ENCODE peak calls at places on chromosomes 5 and 9, in nine cellular contexts. L, I, K, V, W, Y, G, F and Z are unnamed samples.
A peak's percentile ranks its signal among the peaks of the same experiment; 100 is the strongest.

GRCh38 chr5:133421394-133421793 is 190.9 kb downstream of the FSTL4 start:
- DNase-seq in L (peak; percentile 70), I (no peak), K (peak; percentile 36), V (no peak), W (no peak), Y (peak; percentile 47), G (peak; percentile 92), F (no peak), Z (no peak)

GRCh38 chr5:32679218-32679617 is 31.9 kb upstream of the NPR3 start:
- DNase-seq in L (no peak), I (no peak), K (peak; percentile 33), V (no peak), W (no peak), Y (no peak), G (no peak), F (no peak), Z (no peak)

GRCh38 chr9:136289651-136290507 is 14.0 kb downstream of the CCDC187 start:
- DNase-seq in L (no peak), I (no peak), K (peak; percentile 54), V (no peak), W (no peak), Y (no peak), G (no peak), F (no peak), Z (no peak)

GRCh38 chr9:117480251-117480650 is 65.4 kb upstream of the ASTN2 start:
- DNase-seq in L (no peak), I (no peak), K (no peak), V (no peak), W (no peak), Y (no peak), G (no peak), F (no peak), Z (no peak)

GRCh38 chr5:178738513-178738912 is 8.1 kb upstream of the ZNF354A start:
- DNase-seq in L (no peak), I (no peak), K (no peak), V (no peak), W (no peak), Y (no peak), G (no peak), F (no peak), Z (no peak)

GRCh38 chr9:125564641-125565040 is 142.4 kb downstream of the MAPKAP1 start:
- DNase-seq in L (no peak), I (no peak), K (no peak), V (no peak), W (no peak), Y (no peak), G (no peak), F (no peak), Z (no peak)

GRCh38 chr9:20481437-20481836 is 140.9 kb downstream of the MLLT3 start:
- DNase-seq in L (no peak), I (no peak), K (no peak), V (no peak), W (no peak), Y (no peak), G (no peak), F (no peak), Z (no peak)

GRCh38 chr5:168057905-168058304 is 233.5 kb upstream of the WWC1 start:
- DNase-seq in L (no peak), I (no peak), K (peak; percentile 16), V (no peak), W (no peak), Y (no peak), G (peak; percentile 62), F (no peak), Z (no peak)

GRCh38 chr5:143094087-143094511 is 309.4 kb downstream of the NR3C1 start:
- DNase-seq in L (no peak), I (no peak), K (no peak), V (no peak), W (no peak), Y (no peak), G (peak; percentile 95), F (no peak), Z (no peak)

GRCh38 chr5:207599-207998 is 10.4 kb downstream of the CCDC127 start:
- DNase-seq in L (no peak), I (no peak), K (no peak), V (no peak), W (no peak), Y (peak; percentile 71), G (no peak), F (no peak), Z (no peak)

GRCh38 chr5:140189253-140189652 is 14.3 kb downstream of the CYSTM1 start:
- DNase-seq in L (no peak), I (no peak), K (no peak), V (no peak), W (no peak), Y (no peak), G (no peak), F (no peak), Z (no peak)

GRCh38 chr9:1354066-1354465 is 303.9 kb downstream of the DMRT2 start:
- DNase-seq in L (no peak), I (no peak), K (no peak), V (no peak), W (no peak), Y (no peak), G (no peak), F (no peak), Z (no peak)

GRCh38 chr9:113611461-113612215 is 148.1 kb downstream of the RGS3 start:
- DNase-seq in L (no peak), I (no peak), K (no peak), V (no peak), W (no peak), Y (no peak), G (no peak), F (no peak), Z (no peak)

GRCh38 chr5:77987331-77987730 is 211.2 kb upstream of the TBCA start:
- DNase-seq in L (peak; percentile 88), I (no peak), K (no peak), V (no peak), W (no peak), Y (no peak), G (no peak), F (no peak), Z (no peak)

GRCh38 chr9:37144762-37145161 is 24.4 kb downstream of the ZCCHC7 start:
- DNase-seq in L (no peak), I (peak; percentile 82), K (no peak), V (no peak), W (no peak), Y (peak; percentile 16), G (peak; percentile 63), F (peak; percentile 15), Z (no peak)

GRCh38 chr9:37146372-37146771 is 26.0 kb downstream of the ZCCHC7 start:
- DNase-seq in L (no peak), I (peak; percentile 50), K (no peak), V (no peak), W (no peak), Y (no peak), G (no peak), F (no peak), Z (peak; percentile 15)

GRCh38 chr9:37141015-37141414 is 20.6 kb downstream of the ZCCHC7 start:
- DNase-seq in L (no peak), I (no peak), K (no peak), V (no peak), W (no peak), Y (no peak), G (peak; percentile 35), F (no peak), Z (no peak)
- TF ChIP-seq REST in L (no peak), I (no peak), K (no peak), V (no peak), W (no peak), Y (no peak), G (no peak), F (no peak), Z (no peak)

DNA sequence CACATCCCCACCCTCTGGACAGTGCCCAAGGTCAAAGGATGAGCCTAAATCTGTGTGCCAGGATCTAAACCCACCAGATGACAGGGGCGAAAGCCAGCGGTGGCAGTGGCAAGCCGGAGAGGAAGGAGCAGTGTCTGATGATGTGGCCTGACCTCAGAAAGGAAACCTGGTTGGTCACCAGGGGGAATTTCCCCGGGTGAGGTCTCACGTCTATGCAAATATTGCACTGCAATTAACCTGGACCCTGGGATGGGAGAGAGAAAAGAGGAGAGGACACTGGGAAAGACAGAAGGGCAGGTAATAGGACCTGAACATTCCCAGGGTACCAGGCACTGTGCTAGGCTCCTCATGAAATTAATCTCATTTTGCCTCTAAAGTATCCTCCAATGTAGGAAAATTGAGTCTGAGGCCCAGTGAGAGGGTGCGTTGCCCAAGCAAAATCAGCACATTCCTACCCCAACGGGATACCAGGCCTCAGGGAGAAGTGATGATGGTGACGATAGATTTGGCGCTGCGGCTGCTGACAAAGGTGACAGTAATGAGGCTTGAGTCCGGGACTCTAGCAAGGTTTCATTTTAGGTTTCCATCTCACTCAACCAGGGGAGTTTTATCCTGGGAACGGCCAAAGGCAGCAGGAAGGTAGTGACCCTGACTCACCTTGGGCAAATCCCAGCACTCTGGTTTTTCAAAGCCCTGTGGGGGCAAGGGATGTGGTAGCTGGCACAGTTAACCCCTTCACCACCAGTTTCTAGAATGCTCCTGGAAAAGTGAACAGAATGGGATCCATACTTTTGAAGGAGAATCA is 13.4 kb upstream of the TNIP1 start:
- DNase-seq in L (no peak), I (no peak), K (peak; percentile 48), V (no peak), W (no peak), Y (no peak), G (no peak), F (no peak), Z (no peak)
- TF ChIP-seq REST in L (no peak), I (no peak), K (no peak), V (no peak), W (no peak), Y (no peak), G (no peak), F (no peak), Z (no peak)

GRCh38 chr5:93057311-93057710 is 523.7 kb downstream of the NR2F1-AS1 start:
- DNase-seq in L (no peak), I (no peak), K (no peak), V (no peak), W (no peak), Y (no peak), G (peak; percentile 8), F (no peak), Z (no peak)
- TF ChIP-seq REST in L (no peak), I (no peak), K (no peak), V (no peak), W (no peak), Y (no peak), G (no peak), F (no peak), Z (no peak)

GRCh38 chr9:107815782-107816181 is 326.2 kb upstream of the KLF4 start:
- DNase-seq in L (no peak), I (no peak), K (no peak), V (no peak), W (no peak), Y (no peak), G (no peak), F (no peak), Z (no peak)

GRCh38 chr9:107807183-107807582 is 317.6 kb upstream of the KLF4 start:
- DNase-seq in L (no peak), I (no peak), K (peak; percentile 27), V (no peak), W (no peak), Y (no peak), G (no peak), F (no peak), Z (no peak)

GRCh38 chr9:107809859-107810492 is 320.4 kb upstream of the KLF4 start:
- DNase-seq in L (no peak), I (no peak), K (peak; percentile 16), V (no peak), W (no peak), Y (peak; percentile 22), G (no peak), F (no peak), Z (no peak)

GRCh38 chr9:107813287-107813686 is 323.7 kb upstream of the KLF4 start:
- DNase-seq in L (no peak), I (no peak), K (no peak), V (no peak), W (no peak), Y (no peak), G (no peak), F (no peak), Z (no peak)

GRCh38 chr9:107810493-107810931 is 320.9 kb upstream of the KLF4 start:
- DNase-seq in L (no peak), I (no peak), K (no peak), V (no peak), W (no peak), Y (no peak), G (no peak), F (no peak), Z (no peak)
- TF ChIP-seq REST in L (no peak), I (no peak), K (no peak), V (no peak), W (no peak), Y (no peak), G (no peak), F (no peak), Z (no peak)